ENCODE peak calls at places on chromosome 13, in eight cellular contexts. W, Z, D, C, B, U, J and S are unnamed samples.

GRCh38 chr13:29493796-29494195 is 101.7 kb downstream of the SLC7A1 start:
- DNase-seq in W (no peak), Z (no peak), D (no peak), C (no peak), B (no peak), U (no peak), J (no peak), S (no peak)

GRCh38 chr13:94178625-94179244 is 300.7 kb downstream of the DCT start:
- DNase-seq in W (no peak), Z (no peak), D (no peak), C (no peak), B (no peak), U (no peak), J (no peak), S (no peak)

GRCh38 chr13:57353831-57354230 is 186.8 kb downstream of the PRR20E start:
- DNase-seq in W (no peak), Z (no peak), D (no peak), C (no peak), B (no peak), U (no peak), J (no peak), S (no peak)

GRCh38 chr13:20356437-20356836 is 124.3 kb upstream of the GJB6 start:
- DNase-seq in W (no peak), Z (no peak), D (no peak), C (no peak), B (no peak), U (no peak), J (no peak), S (no peak)

GRCh38 chr13:97967226-97967625 is 13.8 kb downstream of the IPO5 start:
- DNase-seq in W (no peak), Z (no peak), D (no peak), C (no peak), B (no peak), U (no peak), J (no peak), S (no peak)

GRCh38 chr13:101300531-101300930 is 115.8 kb downstream of the NALCN start:
- DNase-seq in W (no peak), Z (no peak), D (no peak), C (no peak), B (no peak), U (no peak), J (no peak), S (no peak)

GRCh38 chr13:45798851-45799250 is 52.7 kb downstream of the SIAH3 start:
- DNase-seq in W (no peak), Z (no peak), D (no peak), C (no peak), B (no peak), U (no peak), J (no peak), S (no peak)

GRCh38 chr13:97275265-97275664 is 53.1 kb downstream of the MBNL2 start:
- DNase-seq in W (no peak), Z (no peak), D (no peak), C (peak; percentile 33), B (no peak), U (no peak), J (no peak), S (no peak)

GRCh38 chr13:21895769-21896168 is 224.9 kb downstream of the FGF9 start:
- DNase-seq in W (no peak), Z (no peak), D (no peak), C (no peak), B (no peak), U (no peak), J (peak; percentile 81), S (no peak)

GRCh38 chr13:43963726-43964125 is 84.0 kb downstream of the LACC1 start:
- DNase-seq in W (no peak), Z (no peak), D (peak; percentile 81), C (no peak), B (no peak), U (no peak), J (no peak), S (no peak)

GRCh38 chr13:33721719-33722118 is 96.2 kb upstream of the RFC3 start:
- DNase-seq in W (no peak), Z (no peak), D (no peak), C (no peak), B (no peak), U (no peak), J (no peak), S (no peak)

GRCh38 chr13:75139291-75139690 is 342.7 kb downstream of the TBC1D4 start:
- DNase-seq in W (no peak), Z (no peak), D (no peak), C (no peak), B (no peak), U (no peak), J (no peak), S (no peak)

GRCh38 chr13:55516610-55517009 is 1624.1 kb upstream of the PRR20A start:
- DNase-seq in W (no peak), Z (no peak), D (no peak), C (no peak), B (no peak), U (no peak), J (no peak), S (no peak)

GRCh38 chr13:27660511-27660910 is 38.8 kb downstream of the POLR1D start:
- DNase-seq in W (no peak), Z (no peak), D (no peak), C (no peak), B (no peak), U (no peak), J (no peak), S (no peak)

GRCh38 chr13:112791662-112792440 is 102.0 kb downstream of the ATP11A start:
- DNase-seq in W (peak; percentile 48), Z (peak; percentile 35), D (no peak), C (no peak), B (no peak), U (no peak), J (no peak), S (no peak)
- H3K9me3 ChIP-seq in W (no peaks in the 10 kb centered on the region), Z (no peaks in the 10 kb centered on the region), D (no peaks in the 10 kb centered on the region), C (no peaks in the 10 kb centered on the region), B (no peaks in the 10 kb centered on the region), U (no peaks in the 10 kb centered on the region), J (no peaks in the 10 kb centered on the region), S (no peaks in the 10 kb centered on the region)

GRCh38 chr13:99693812-99694211 is 192.5 kb downstream of the TM9SF2 start:
- DNase-seq in W (no peak), Z (no peak), D (no peak), C (no peak), B (no peak), U (no peak), J (no peak), S (no peak)
- H3K4me3 ChIP-seq in W (no peak overlapping the region), Z (no peak overlapping the region), D (no peak overlapping the region), C (no peak overlapping the region), B (no peak overlapping the region), U (no peak overlapping the region), J (no peak overlapping the region), S (no peak overlapping the region)

DNA sequence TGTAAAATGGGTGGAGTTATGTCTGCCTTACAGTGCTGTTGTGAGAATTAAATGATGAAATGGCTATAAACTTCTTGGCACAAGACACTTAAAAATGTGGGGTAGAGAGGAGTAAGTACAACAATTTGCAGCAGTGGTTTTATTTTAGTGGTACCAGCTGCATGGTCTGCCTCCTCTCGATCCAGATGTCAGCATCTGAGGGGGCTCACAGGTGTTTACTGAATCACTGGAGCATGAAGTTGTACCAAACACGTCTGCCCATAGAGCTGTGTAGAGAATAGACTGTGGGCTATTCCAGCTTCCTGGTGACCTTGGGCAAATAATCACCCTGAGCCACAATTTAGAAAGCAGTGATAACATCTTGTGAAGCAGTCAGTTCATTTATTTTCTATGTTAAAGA is 11.1 kb downstream of the SLC10A2 start:
- DNase-seq in W (no peak), Z (no peak), D (no peak), C (no peak), B (no peak), U (no peak), J (no peak), S (no peak)
- H3K9me3 ChIP-seq in W (peaks cover 5% of the 10 kb centered on the region), Z (no peaks in the 10 kb centered on the region), D (no peaks in the 10 kb centered on the region), C (no peaks in the 10 kb centered on the region), B (no peaks in the 10 kb centered on the region), U (peaks cover 3% of the 10 kb centered on the region), J (no peaks in the 10 kb centered on the region), S (no peaks in the 10 kb centered on the region)

DNA sequence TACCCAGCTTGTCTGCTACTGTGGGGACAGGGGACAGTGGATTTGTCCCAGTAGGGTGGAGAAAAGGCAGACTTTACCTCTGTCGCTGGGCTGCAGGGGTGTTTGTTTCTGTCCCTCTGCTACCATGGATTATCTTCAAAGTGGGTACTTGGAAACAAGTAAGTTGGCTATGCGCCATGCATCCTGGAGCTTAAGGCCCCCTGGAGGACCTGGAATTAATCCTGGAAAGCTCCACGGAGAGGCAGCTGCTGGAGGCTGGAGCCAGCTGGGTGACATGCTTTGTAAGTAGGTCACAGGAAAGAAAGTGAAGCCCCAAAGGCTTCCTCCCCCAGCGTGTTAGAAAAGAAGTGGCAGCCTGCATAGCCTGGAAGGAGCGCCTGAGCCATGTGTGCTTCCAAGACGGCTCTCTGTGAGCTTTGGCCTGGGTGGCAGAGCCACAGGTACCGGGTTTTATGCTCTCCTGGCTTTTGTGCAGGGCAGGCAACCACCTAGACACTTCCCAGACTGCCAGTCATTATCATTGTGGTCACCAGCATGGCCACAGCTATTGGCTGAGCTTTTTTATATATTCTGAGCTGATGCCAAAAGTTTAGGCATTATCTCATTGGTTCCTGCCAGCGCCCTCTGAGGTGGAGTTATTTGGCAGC is 9.5 kb downstream of the B3GLCT start:
- DNase-seq in W (no peak), Z (peak; percentile 69), D (peak; percentile 92), C (peak; percentile 69), B (no peak), U (no peak), J (no peak), S (peak; percentile 59)
- H3K4me3 ChIP-seq in W (peak overlapping the region; percentile 2), Z (no peak overlapping the region), D (no peak overlapping the region), C (no peak overlapping the region), B (no peak overlapping the region), U (peak overlapping the region; percentile 9), J (no peak overlapping the region), S (no peak overlapping the region)

GRCh38 chr13:54016548-54016947 is 987.9 kb downstream of the OLFM4 start:
- DNase-seq in W (no peak), Z (no peak), D (no peak), C (no peak), B (no peak), U (no peak), J (no peak), S (no peak)
- H3K9me3 ChIP-seq in W (no peaks in the 10 kb centered on the region), Z (no peaks in the 10 kb centered on the region), D (no peaks in the 10 kb centered on the region), C (no peaks in the 10 kb centered on the region), B (no peaks in the 10 kb centered on the region), U (no peaks in the 10 kb centered on the region), J (no peaks in the 10 kb centered on the region), S (no peaks in the 10 kb centered on the region)

GRCh38 chr13:24747248-24748151 is 16.5 kb upstream of the RNF17 start:
- DNase-seq in W (no peak), Z (no peak), D (no peak), C (no peak), B (no peak), U (no peak), J (no peak), S (no peak)
- H3K4me3 ChIP-seq in W (peak overlapping the region; percentile 26), Z (no peak overlapping the region), D (peak overlapping the region; percentile 30), C (peak overlapping the region; percentile 47), B (peak overlapping the region; percentile 13), U (peak overlapping the region; percentile 53), J (peak overlapping the region; percentile 13), S (peak overlapping the region; percentile 30)

DNA sequence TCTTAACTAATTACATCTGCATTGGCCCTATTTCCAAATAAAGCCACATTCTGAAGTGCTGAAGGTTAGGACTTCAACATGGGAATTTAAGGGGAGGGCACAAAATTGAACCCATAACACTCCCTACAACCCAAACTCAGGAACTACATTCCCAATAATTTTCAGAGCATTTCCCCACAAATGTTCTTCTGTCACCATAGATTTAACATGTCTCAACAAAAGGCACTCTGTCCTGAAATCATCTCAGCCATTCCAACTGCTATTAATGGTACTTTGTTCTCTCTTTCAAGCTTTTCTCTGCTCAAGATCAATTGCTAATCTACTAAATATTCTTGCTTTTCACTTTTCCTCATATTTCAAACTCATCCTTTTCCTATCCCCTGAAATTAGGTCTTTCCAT is 74.0 kb upstream of the SOX1 start:
- DNase-seq in W (no peak), Z (no peak), D (no peak), C (no peak), B (no peak), U (no peak), J (no peak), S (no peak)
- H3K9me3 ChIP-seq in W (no peaks in the 10 kb centered on the region), Z (no peaks in the 10 kb centered on the region), D (peaks cover 4% of the 10 kb centered on the region), C (no peaks in the 10 kb centered on the region), B (peaks cover 10% of the 10 kb centered on the region), U (peaks cover 4% of the 10 kb centered on the region), J (no peaks in the 10 kb centered on the region), S (no peaks in the 10 kb centered on the region)